ENCODE peak calls at places on chromosome 17, in nine cellular contexts. Z is transverse colon; P is GM20000; A is A549; X is suprapubic skin; R is GM06990; C is central memory CD8-positive, alpha-beta T cell; O is HFF-Myc; V is NCI-H774. F is an unnamed sample.

GRCh38 chr17:73924488-73925186 is 278.8 kb upstream of the RPL38 start:
- DNase-seq in Z (no peak), P (no peak), A (no peak), X (no peak), R (no peak), C (no peak), O (no peak), V (no peak), F (no peak)

GRCh38 chr17:21201302-21201602 is 12.7 kb downstream of the TMEM11 start:
- DNase-seq in Z (no peak), P (no peak), A (no peak), X (no peak), R (no peak), C (no peak), O (no peak), V (no peak), F (no peak)

GRCh38 chr17:48181653-48182052 is 74.1 kb downstream of the SNX11 start:
- DNase-seq in Z (no peak), P (no peak), A (peak), X (no peak), R (no peak), C (no peak), O (no peak), V (peak), F (no peak)

GRCh38 chr17:47607481-47607880 is 42.2 kb upstream of the KPNB1 start:
- DNase-seq in Z (no peak), P (no peak), A (no peak), X (no peak), R (no peak), C (no peak), O (no peak), V (no peak), F (no peak)

GRCh38 chr17:77771145-77771544 is 187.4 kb upstream of the TNRC6C start:
- DNase-seq in Z (no peak), P (no peak), A (no peak), X (no peak), R (no peak), C (no peak), O (no peak), V (no peak), F (no peak)

GRCh38 chr17:83202002-83203000 is 122.9 kb downstream of the METRNL start:
- DNase-seq in Z (peak), P (no peak), A (no peak), X (peak), R (no peak), C (peak), O (no peak), V (no peak), F (no peak)

GRCh38 chr17:3668279-3669084 is at the start of the genes EMC6 and TAX1BP3:
- DNase-seq in Z (peak), P (peak), A (peak), X (peak), R (peak), C (peak), O (peak), V (peak), F (peak)

GRCh38 chr17:38915639-38915995 is 9.8 kb upstream of the LASP1NB start:
- DNase-seq in Z (no peak), P (no peak), A (no peak), X (no peak), R (no peak), C (no peak), O (no peak), V (no peak), F (no peak)

GRCh38 chr17:11144358-11145233 is 96.4 kb upstream of the SHISA6 start:
- DNase-seq in Z (peak), P (no peak), A (peak), X (no peak), R (no peak), C (no peak), O (peak), V (no peak), F (peak)

GRCh38 chr17:15388356-15389046 is 47.1 kb upstream of the TEKT3 start:
- DNase-seq in Z (no peak), P (no peak), A (no peak), X (no peak), R (no peak), C (no peak), O (no peak), V (no peak), F (no peak)

GRCh38 chr17:63626551-63627228 is 4.5 kb downstream of the MAP3K3 start:
- DNase-seq in Z (no peak), P (no peak), A (no peak), X (no peak), R (no peak), C (no peak), O (no peak), V (no peak), F (peak)

GRCh38 chr17:3976675-3977171 is 12.5 kb upstream of the ATP2A3 start:
- DNase-seq in Z (peak), P (no peak), A (no peak), X (no peak), R (no peak), C (no peak), O (no peak), V (no peak), F (no peak)

GRCh38 chr17:64202683-64203430 is 60.2 kb downstream of the TEX2 start:
- DNase-seq in Z (no peak), P (no peak), A (no peak), X (no peak), R (no peak), C (no peak), O (no peak), V (no peak), F (no peak)

GRCh38 chr17:30717290-30718098 is 107.0 kb downstream of the CRLF3 start:
- DNase-seq in Z (peak), P (no peak), A (no peak), X (peak), R (no peak), C (no peak), O (no peak), V (no peak), F (no peak)

GRCh38 chr17:9925457-9925856 is 20.4 kb upstream of the RCVRN start:
- DNase-seq in Z (no peak), P (no peak), A (no peak), X (no peak), R (no peak), C (no peak), O (no peak), V (no peak), F (no peak)

GRCh38 chr17:48549909-48550308 is 5.0 kb upstream of the HOXB2 start:
- DNase-seq in Z (no peak), P (no peak), A (no peak), X (no peak), R (no peak), C (no peak), O (no peak), V (no peak), F (no peak)

GRCh38 chr17:4566785-4567184 is 6.4 kb upstream of the GGT6 start:
- DNase-seq in Z (peak), P (peak), A (peak), X (no peak), R (no peak), C (no peak), O (no peak), V (peak), F (peak)

GRCh38 chr17:19339341-19339815 is 23.1 kb downstream of the B9D1 start:
- DNase-seq in Z (no peak), P (no peak), A (no peak), X (no peak), R (no peak), C (no peak), O (no peak), V (no peak), F (no peak)

GRCh38 chr17:20721151-20721550 is 141.6 kb downstream of the CDRT15L2 start:
- DNase-seq in Z (no peak), P (no peak), A (no peak), X (no peak), R (no peak), C (no peak), O (no peak), V (no peak), F (no peak)

GRCh38 chr17:40980594-40980993 is 3.5 kb downstream of the KRT40 start:
- DNase-seq in Z (no peak), P (no peak), A (no peak), X (no peak), R (no peak), C (no peak), O (no peak), V (no peak), F (no peak)

GRCh38 chr17:64459284-64459747 is 10.4 kb downstream of the MILR1 start:
- DNase-seq in Z (peak), P (no peak), A (no peak), X (no peak), R (no peak), C (no peak), O (peak), V (no peak), F (no peak)

GRCh38 chr17:48587276-48588073 is 2.6 kb downstream of the HOXB3 start:
- DNase-seq in Z (no peak), P (no peak), A (no peak), X (no peak), R (no peak), C (no peak), O (no peak), V (peak), F (no peak)